ENCODE peak calls at places on chromosomes 7 and 10, in four cellular contexts. K is astrocyte, W is tibial artery, F is upper lobe of right lung. D is an unnamed sample. For H3K36me3, the result is how much of the 10 kb centered on the place peaks cover.

GRCh38 chr10:20466731-20467130 is 430.4 kb downstream of the NEBL start:
- DNase-seq in W (no peak), K (peak), F (no peak), D (no peak)

GRCh38 chr7:140050100-140050499 is 12.7 kb downstream of the PARP12 start:
- DNase-seq in K (no peak), F (no peak), W (no peak), D (no peak)

GRCh38 chr10:78464856-78465221 is 431.2 kb downstream of the RPS24 start:
- DNase-seq in F (no peak), W (peak), K (no peak), D (no peak)

GRCh38 chr10:96588060-96588554 is 1.3 kb upstream of the TM9SF3 start:
- DNase-seq in W (no peak), F (no peak), K (no peak), D (no peak)

GRCh38 chr10:106957825-106958581 is 206.5 kb downstream of the SORCS1 start:
- DNase-seq in F (no peak), K (no peak), W (no peak), D (no peak)

GRCh38 chr10:51862149-51862548 is 162.8 kb upstream of the CSTF2T start:
- DNase-seq in F (no peak), K (no peak), W (no peak), D (no peak)

GRCh38 chr10:30359373-30360206 is 10.5 kb upstream of the MTPAP start:
- DNase-seq in K (no peak), F (no peak), W (no peak), D (no peak)

GRCh38 chr10:100811261-100811660 is 65.9 kb downstream of the PAX2 start:
- DNase-seq in F (peak), W (no peak), K (no peak), D (no peak)

GRCh38 chr7:2199528-2199927 is 33.2 kb downstream of the MAD1L1 start:
- DNase-seq in W (peak), K (no peak), F (peak), D (no peak)

GRCh38 chr7:122143376-122143750 is 686 bp downstream of the AASS start:
- DNase-seq in K (no peak), W (peak), F (no peak), D (no peak)

GRCh38 chr10:103504181-103504783 is 10.8 kb downstream of the NEURL1 start:
- DNase-seq in K (peak), W (no peak), F (peak), D (no peak)

GRCh38 chr7:112260941-112261340 is 54.4 kb downstream of the ZNF277 start:
- DNase-seq in K (no peak), W (no peak), F (no peak), D (no peak)

GRCh38 chr7:135509589-135509838 is 388 bp downstream of the CNOT4 start:
- DNase-seq in K (no peak), W (no peak), F (no peak), D (no peak)

GRCh38 chr7:135509839-135510602 is at the start of gene CNOT4:
- DNase-seq in W (peak), K (peak), F (peak), D (peak)

GRCh38 chr7:135508853-135509588 is 881 bp downstream of the CNOT4 start:
- DNase-seq in F (no peak), W (no peak), K (peak), D (no peak)

GRCh38 chr7:135512135-135512887 is 2.4 kb upstream of the CNOT4 start:
- DNase-seq in W (no peak), K (peak), F (no peak), D (no peak)

GRCh38 chr7:135510603-135511183 is 791 bp upstream of the CNOT4 start:
- DNase-seq in K (no peak), W (no peak), F (no peak), D (no peak)
- TF ChIP-seq CTCF in K (no peak), W (no peak), F (no peak), D (peak)

DNA sequence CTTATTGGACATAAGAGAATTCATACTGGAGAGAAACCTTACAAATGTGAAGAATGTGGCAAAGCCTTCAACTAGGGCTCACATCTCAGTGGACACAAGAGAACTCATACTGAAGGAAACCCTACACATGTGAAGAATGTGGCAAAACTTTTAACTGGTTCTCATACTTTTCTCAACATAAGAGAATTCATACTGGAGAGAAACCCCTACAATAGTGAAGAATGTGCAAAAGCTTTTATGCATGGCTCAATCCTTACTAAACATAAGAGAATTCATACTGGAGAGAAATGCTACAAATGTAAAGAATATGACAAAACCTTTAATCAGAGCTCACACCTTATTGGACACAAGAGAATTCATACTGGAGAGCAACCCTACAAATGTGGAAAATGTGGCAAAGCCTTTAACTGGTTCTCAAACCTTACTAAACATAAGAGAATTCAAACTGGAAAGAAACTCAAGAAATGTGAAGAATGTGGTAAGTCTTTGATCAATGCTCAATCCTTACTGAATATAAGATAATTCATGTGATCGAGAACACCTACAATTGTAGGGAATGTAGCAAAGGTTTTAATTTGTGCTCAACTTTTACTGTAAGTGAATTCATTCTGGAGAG is 121.8 kb upstream of the ZNF722 start:
- DNase-seq in W (no peak), F (no peak), K (no peak), D (no peak)
- H3K4me3 ChIP-seq in W (no peak), F (no peak), K (no peak), D (no peak)

DNA sequence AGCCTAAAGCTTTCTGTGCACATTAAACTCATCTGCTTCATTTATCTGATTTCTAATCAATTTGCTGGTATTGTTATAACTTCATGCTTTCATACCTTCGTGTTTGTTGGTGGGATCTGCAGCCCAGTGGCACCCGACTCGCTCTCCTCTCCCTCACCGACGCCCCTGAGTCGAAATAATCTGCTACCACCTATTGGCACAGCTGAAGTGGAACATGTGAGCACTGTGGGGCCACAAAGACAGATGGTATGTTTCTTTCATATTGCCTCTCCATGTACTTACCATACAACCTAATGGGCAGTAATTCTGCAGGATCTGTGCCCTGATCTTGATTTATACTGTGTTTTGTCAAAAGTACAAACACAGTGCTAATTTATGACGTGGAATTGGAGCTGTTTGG is 12.4 kb downstream of the DNAJC9 start:
- DNase-seq in W (no peak), K (no peak), F (no peak), D (no peak)
- H3K36me3 ChIP-seq in W (under half), K (under half), F (half or more), D (under half)

DNA sequence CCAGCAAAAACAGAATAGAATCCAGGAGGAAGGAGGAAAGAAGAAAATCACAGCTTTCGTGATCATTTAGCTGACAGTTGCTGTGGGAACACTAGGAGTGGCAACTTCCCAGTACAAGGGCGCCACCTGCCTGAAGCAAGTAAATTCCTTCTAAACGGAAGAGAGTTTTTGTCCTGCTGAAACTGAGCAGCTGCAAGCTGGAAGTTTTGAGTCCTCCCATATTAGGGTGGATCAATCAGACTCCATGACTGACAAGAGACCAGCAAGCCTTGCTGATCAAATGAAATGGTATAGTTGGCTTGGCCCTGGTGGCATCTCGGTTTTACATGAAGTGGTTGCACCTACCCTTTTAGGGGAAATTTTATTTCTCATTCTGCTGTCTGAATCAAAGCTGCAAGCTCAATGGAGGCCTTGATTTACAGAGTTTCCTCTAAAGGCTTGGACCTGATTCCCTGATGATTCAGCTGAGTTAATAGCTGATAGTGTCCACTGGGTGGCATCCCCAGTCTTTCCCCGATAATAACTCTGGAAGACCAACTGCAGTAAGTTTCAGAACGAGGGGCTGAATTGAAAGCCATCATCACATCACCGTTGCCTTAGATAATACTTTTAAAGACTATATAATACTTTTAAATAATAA is 299.6 kb downstream of the HGF start:
- DNase-seq in W (peak), F (peak), K (peak), D (no peak)
- TF ChIP-seq CTCF in W (peak), F (peak), K (peak), D (peak)

GRCh38 chr7:53209129-53209528 is 173.7 kb downstream of the POM121L12 start:
- DNase-seq in W (no peak), K (no peak), F (no peak), D (no peak)
- H3K4me3 ChIP-seq in W (no peak), K (no peak), F (no peak), D (no peak)

DNA sequence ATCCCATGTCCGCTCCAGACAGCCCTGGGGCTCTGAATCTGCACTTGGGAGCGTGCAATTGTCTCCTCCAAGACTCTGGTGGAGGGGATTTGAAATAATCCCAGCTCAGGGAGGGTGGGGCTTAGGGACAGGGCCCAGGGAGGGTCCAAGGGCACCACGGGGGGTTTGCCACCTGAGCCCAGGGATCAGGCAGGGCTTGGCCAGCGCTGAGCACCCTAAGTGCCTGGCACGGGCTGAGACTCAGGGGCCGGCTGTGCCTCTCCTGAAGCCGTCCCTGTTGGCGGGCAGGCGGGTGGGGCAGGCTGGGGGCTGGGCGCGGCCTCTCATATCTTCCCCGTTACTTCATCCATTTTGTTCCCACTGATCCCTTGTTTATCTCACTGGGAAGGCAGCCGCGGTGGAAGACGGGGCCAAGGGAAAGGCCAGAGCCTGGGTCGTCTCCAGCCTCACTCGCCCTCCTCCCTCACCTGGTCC is 41.8 kb upstream of the ELN start:
- DNase-seq in F (no peak), K (no peak), W (peak), D (no peak)
- H3K36me3 ChIP-seq in F (under half), K (under half), W (under half), D (under half)

GRCh38 chr10:134205-134742 is 981 bp upstream of the ZMYND11 start:
- DNase-seq in F (peak), K (no peak), W (no peak), D (no peak)
- TF ChIP-seq CTCF in F (no peak), K (no peak), W (no peak), D (no peak)

GRCh38 chr7:158976468-158976848 is 120.1 kb downstream of the DYNC2I1 start:
- DNase-seq in F (no peak), K (no peak), W (no peak), D (no peak)
- H3K4me3 ChIP-seq in F (peak), K (no peak), W (peak), D (no peak)

GRCh38 chr7:6590645-6591110 is 857 bp downstream of the INTS15 start:
- DNase-seq in K (no peak), F (no peak), W (no peak), D (no peak)
- H3K36me3 ChIP-seq in K (under half), F (half or more), W (under half), D (under half)

D was measured in BJ.